ENCODE peak calls at places on chromosomes 4 and X, in four cellular contexts. T is endothelial cell, P is BJ, S is brain microvascular endothelial cell. J is an unnamed sample.

GRCh38 chr4:82698412-82698811 is 100.2 kb downstream of the SCD5 start:
- DNase-seq in S (no peak), P (no peak), T (no peak), J (no peak)

GRCh38 chr4:1563241-1563640 is 120.9 kb downstream of the FAM53A start:
- DNase-seq in T (no peak), P (no peak), S (no peak), J (no peak)

GRCh38 chr4:54525602-54526001 is 132.2 kb upstream of the KIT start:
- DNase-seq in T (no peak), P (peak), S (peak), J (no peak)

GRCh38 chrX:37357436-37357835 is 8.3 kb downstream of the PRRG1 start:
- DNase-seq in S (no peak), P (no peak), T (no peak), J (no peak)

GRCh38 chr4:24551492-24552330 is 32.6 kb downstream of the DHX15 start:
- DNase-seq in P (peak), T (no peak), S (no peak), J (no peak)

GRCh38 chr4:2832309-2832980 is 11.2 kb upstream of the ADD1 start:
- DNase-seq in S (no peak), P (no peak), T (no peak), J (no peak)

GRCh38 chr4:12679217-12679616 is 804.9 kb downstream of the RAB28 start:
- DNase-seq in T (no peak), S (no peak), P (no peak), J (no peak)

GRCh38 chr4:48902266-48902665 is 4.3 kb downstream of the OCIAD2 start:
- DNase-seq in P (no peak), S (peak), T (no peak), J (no peak)

GRCh38 chrX:69362889-69363288 is 141.2 kb upstream of the NALF2 start:
- DNase-seq in P (peak), S (no peak), T (no peak), J (peak)

GRCh38 chr4:104064650-104065577 is 345.1 kb upstream of the TACR3 start:
- DNase-seq in S (peak), P (no peak), T (peak), J (no peak)

GRCh38 chr4:38160487-38161207 is 200.4 kb downstream of the PTTG2 start:
- DNase-seq in P (peak), S (peak), T (no peak), J (peak)

GRCh38 chr4:41930139-41930831 is 4.9 kb upstream of the TMEM33 start:
- DNase-seq in T (no peak), P (no peak), S (no peak), J (no peak)

GRCh38 chr4:80183196-80184052 is 13.9 kb upstream of the PRDM8 start:
- DNase-seq in S (no peak), T (peak), P (no peak), J (no peak)

GRCh38 chrX:80812176-80812575 is 2.5 kb upstream of the BRWD3 start:
- DNase-seq in P (no peak), T (peak), S (peak), J (no peak)

GRCh38 chrX:119189586-119189985 is 46.5 kb upstream of the PGRMC1 start:
- DNase-seq in P (no peak), T (no peak), S (no peak), J (peak)

GRCh38 chr4:189592905-189593304 is 347.8 kb upstream of the FRG1 start:
- DNase-seq in S (no peak), T (no peak), P (no peak), J (no peak)